ENCODE peak calls at places on chromosomes 5 and 9, in ten cellular contexts. One of them, this sample, is unnamed. For H3K9me3 and H3K4me1, the result is how much of the 10 kb centered on the place peaks cover.

GRCh38 chr5:131716650-131717049 is 80.2 kb downstream of the FNIP1 start:
- DNase-seq in IMR-90: no peak
- DNase-seq in DND-41: no peak
- DNase-seq in effector memory CD4-positive, alpha-beta T cell: no peak
- DNase-seq in HCT116: no peak
- DNase-seq in psoas muscle: no peak
- DNase-seq in lung: no peak
- DNase-seq in cardiac muscle cell: no peak
- DNase-seq in mucosa of descending colon: no peak
- DNase-seq in heart right ventricle: no peak
- DNase-seq in this sample: no peak

GRCh38 chr9:98285446-98285845 is 30.0 kb upstream of the TBC1D2 start:
- DNase-seq in IMR-90: no peak
- DNase-seq in DND-41: no peak
- DNase-seq in effector memory CD4-positive, alpha-beta T cell: no peak
- DNase-seq in HCT116: no peak
- DNase-seq in psoas muscle: no peak
- DNase-seq in lung: no peak
- DNase-seq in cardiac muscle cell: no peak
- DNase-seq in mucosa of descending colon: no peak
- DNase-seq in heart right ventricle: no peak
- DNase-seq in this sample: no peak

GRCh38 chr9:92294297-92294676 is 790 bp upstream of the IARS1 start:
- DNase-seq in IMR-90: peak
- DNase-seq in DND-41: peak
- DNase-seq in effector memory CD4-positive, alpha-beta T cell: no peak
- DNase-seq in HCT116: no peak
- DNase-seq in psoas muscle: no peak
- DNase-seq in lung: no peak
- DNase-seq in cardiac muscle cell: no peak
- DNase-seq in mucosa of descending colon: peak
- DNase-seq in heart right ventricle: no peak
- DNase-seq in this sample: peak

GRCh38 chr5:30764704-30765103 is 428.8 kb upstream of the CDH6 start:
- DNase-seq in IMR-90: peak
- DNase-seq in DND-41: no peak
- DNase-seq in effector memory CD4-positive, alpha-beta T cell: no peak
- DNase-seq in HCT116: no peak
- DNase-seq in psoas muscle: no peak
- DNase-seq in lung: no peak
- DNase-seq in cardiac muscle cell: no peak
- DNase-seq in mucosa of descending colon: no peak
- DNase-seq in heart right ventricle: no peak
- DNase-seq in this sample: no peak

GRCh38 chr9:100601216-100601615 is 23.3 kb downstream of the CAVIN4 start:
- DNase-seq in IMR-90: peak
- DNase-seq in DND-41: peak
- DNase-seq in effector memory CD4-positive, alpha-beta T cell: no peak
- DNase-seq in HCT116: peak
- DNase-seq in psoas muscle: no peak
- DNase-seq in lung: peak
- DNase-seq in cardiac muscle cell: peak
- DNase-seq in mucosa of descending colon: peak
- DNase-seq in heart right ventricle: no peak
- DNase-seq in this sample: peak

GRCh38 chr5:123089572-123089970 is 530 bp downstream of the PRDM6 start:
- DNase-seq in IMR-90: peak
- DNase-seq in DND-41: no peak
- DNase-seq in effector memory CD4-positive, alpha-beta T cell: no peak
- DNase-seq in HCT116: no peak
- DNase-seq in psoas muscle: peak
- DNase-seq in lung: no peak
- DNase-seq in cardiac muscle cell: peak
- DNase-seq in mucosa of descending colon: no peak
- DNase-seq in heart right ventricle: no peak
- DNase-seq in this sample: peak

GRCh38 chr9:102779341-102779740 is 215.8 kb upstream of the CYLC2 start:
- DNase-seq in IMR-90: no peak
- DNase-seq in DND-41: no peak
- DNase-seq in effector memory CD4-positive, alpha-beta T cell: no peak
- DNase-seq in HCT116: no peak
- DNase-seq in psoas muscle: no peak
- DNase-seq in lung: no peak
- DNase-seq in cardiac muscle cell: no peak
- DNase-seq in mucosa of descending colon: no peak
- DNase-seq in heart right ventricle: no peak
- DNase-seq in this sample: no peak

GRCh38 chr5:83467315-83468044 is 4.1 kb upstream of the VCAN start:
- DNase-seq in IMR-90: peak
- DNase-seq in DND-41: no peak
- DNase-seq in effector memory CD4-positive, alpha-beta T cell: no peak
- DNase-seq in HCT116: no peak
- DNase-seq in psoas muscle: peak
- DNase-seq in lung: no peak
- DNase-seq in cardiac muscle cell: no peak
- DNase-seq in mucosa of descending colon: peak
- DNase-seq in heart right ventricle: peak
- DNase-seq in this sample: no peak

DNA sequence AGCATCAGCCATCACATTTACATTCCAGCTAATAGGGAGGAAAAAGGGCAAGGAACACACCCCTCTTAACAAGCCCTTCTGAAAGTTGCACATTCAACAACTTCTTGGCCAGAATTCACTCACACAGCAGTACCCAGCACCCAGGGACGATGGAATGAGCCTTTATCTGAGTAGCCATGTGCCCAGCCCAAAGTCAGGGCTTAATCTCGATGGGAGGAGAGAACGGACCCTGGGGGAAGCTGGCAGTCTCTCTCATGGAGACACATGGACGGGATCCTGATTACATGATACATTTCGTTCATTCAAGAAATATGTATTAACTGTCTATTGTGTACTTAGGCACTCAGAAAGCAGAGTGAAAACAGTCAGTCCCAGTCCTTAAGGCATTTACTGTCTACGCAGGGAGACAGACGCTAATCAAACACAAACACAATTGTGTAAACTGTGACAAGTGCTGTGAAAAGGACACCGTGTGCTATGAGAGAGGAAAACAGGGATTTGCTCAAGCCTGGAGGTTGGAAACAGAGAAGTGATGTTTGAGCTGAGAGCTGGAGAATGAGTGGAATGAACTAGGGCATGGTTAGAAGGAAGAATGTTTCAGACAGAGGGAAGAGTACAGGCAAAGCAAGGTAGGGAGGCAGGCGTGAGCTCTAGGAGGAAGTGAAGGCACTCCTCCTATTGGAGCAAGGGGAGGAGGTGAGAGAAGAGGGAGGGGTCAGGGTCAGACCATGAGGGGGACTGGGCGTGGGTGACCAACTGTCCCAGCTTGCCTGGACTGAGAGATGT is 7.4 kb downstream of the OTULINL start:
- DNase-seq in IMR-90: no peak
- DNase-seq in DND-41: no peak
- DNase-seq in effector memory CD4-positive, alpha-beta T cell: no peak
- DNase-seq in HCT116: no peak
- DNase-seq in psoas muscle: no peak
- DNase-seq in lung: peak
- DNase-seq in cardiac muscle cell: no peak
- DNase-seq in mucosa of descending colon: no peak
- DNase-seq in heart right ventricle: no peak
- DNase-seq in this sample: no peak
- H3K9me3 ChIP-seq in IMR-90: under half
- H3K9me3 ChIP-seq in DND-41: under half
- H3K9me3 ChIP-seq in effector memory CD4-positive, alpha-beta T cell: under half
- H3K9me3 ChIP-seq in HCT116: under half
- H3K9me3 ChIP-seq in psoas muscle: under half
- H3K9me3 ChIP-seq in lung: under half
- H3K9me3 ChIP-seq in cardiac muscle cell: under half
- H3K9me3 ChIP-seq in mucosa of descending colon: under half
- H3K9me3 ChIP-seq in heart right ventricle: under half
- H3K9me3 ChIP-seq in this sample: under half

GRCh38 chr5:329106-329757 is 7.7 kb downstream of the AHRR start:
- DNase-seq in IMR-90: peak
- DNase-seq in DND-41: no peak
- DNase-seq in effector memory CD4-positive, alpha-beta T cell: no peak
- DNase-seq in HCT116: no peak
- DNase-seq in psoas muscle: no peak
- DNase-seq in lung: no peak
- DNase-seq in cardiac muscle cell: no peak
- DNase-seq in mucosa of descending colon: no peak
- DNase-seq in heart right ventricle: no peak
- DNase-seq in this sample: no peak

GRCh38 chr5:333945-334344 is 12.4 kb downstream of the AHRR start:
- DNase-seq in IMR-90: no peak
- DNase-seq in DND-41: no peak
- DNase-seq in effector memory CD4-positive, alpha-beta T cell: no peak
- DNase-seq in HCT116: no peak
- DNase-seq in psoas muscle: no peak
- DNase-seq in lung: no peak
- DNase-seq in cardiac muscle cell: no peak
- DNase-seq in mucosa of descending colon: no peak
- DNase-seq in heart right ventricle: no peak
- DNase-seq in this sample: no peak

GRCh38 chr5:326109-326508 is 4.6 kb downstream of the AHRR start:
- DNase-seq in IMR-90: no peak
- DNase-seq in DND-41: no peak
- DNase-seq in effector memory CD4-positive, alpha-beta T cell: no peak
- DNase-seq in HCT116: no peak
- DNase-seq in psoas muscle: no peak
- DNase-seq in lung: no peak
- DNase-seq in cardiac muscle cell: no peak
- DNase-seq in mucosa of descending colon: no peak
- DNase-seq in heart right ventricle: no peak
- DNase-seq in this sample: no peak

GRCh38 chr5:332843-333242 is 11.3 kb downstream of the AHRR start:
- DNase-seq in IMR-90: no peak
- DNase-seq in DND-41: no peak
- DNase-seq in effector memory CD4-positive, alpha-beta T cell: no peak
- DNase-seq in HCT116: no peak
- DNase-seq in psoas muscle: no peak
- DNase-seq in lung: no peak
- DNase-seq in cardiac muscle cell: no peak
- DNase-seq in mucosa of descending colon: no peak
- DNase-seq in heart right ventricle: no peak
- DNase-seq in this sample: no peak

GRCh38 chr5:329758-330149 is 8.2 kb downstream of the AHRR start:
- DNase-seq in IMR-90: no peak
- DNase-seq in DND-41: no peak
- DNase-seq in effector memory CD4-positive, alpha-beta T cell: no peak
- DNase-seq in HCT116: no peak
- DNase-seq in psoas muscle: no peak
- DNase-seq in lung: no peak
- DNase-seq in cardiac muscle cell: no peak
- DNase-seq in mucosa of descending colon: no peak
- DNase-seq in heart right ventricle: no peak
- DNase-seq in this sample: no peak
- H3K4me1 ChIP-seq in IMR-90: under half
- H3K4me1 ChIP-seq in DND-41: under half
- H3K4me1 ChIP-seq in effector memory CD4-positive, alpha-beta T cell: under half
- H3K4me1 ChIP-seq in HCT116: under half
- H3K4me1 ChIP-seq in psoas muscle: under half
- H3K4me1 ChIP-seq in lung: under half
- H3K4me1 ChIP-seq in cardiac muscle cell: under half
- H3K4me1 ChIP-seq in mucosa of descending colon: under half
- H3K4me1 ChIP-seq in heart right ventricle: under half
- H3K4me1 ChIP-seq in this sample: under half

GRCh38 chr5:112707187-112708179 is 30.2 kb upstream of the APC start:
- DNase-seq in IMR-90: peak
- DNase-seq in DND-41: peak
- DNase-seq in effector memory CD4-positive, alpha-beta T cell: peak
- DNase-seq in HCT116: peak
- DNase-seq in psoas muscle: peak
- DNase-seq in lung: peak
- DNase-seq in cardiac muscle cell: peak
- DNase-seq in mucosa of descending colon: peak
- DNase-seq in heart right ventricle: peak
- DNase-seq in this sample: peak

GRCh38 chr5:112706446-112707016 is 31.2 kb upstream of the APC start:
- DNase-seq in IMR-90: no peak
- DNase-seq in DND-41: no peak
- DNase-seq in effector memory CD4-positive, alpha-beta T cell: no peak
- DNase-seq in HCT116: no peak
- DNase-seq in psoas muscle: no peak
- DNase-seq in lung: no peak
- DNase-seq in cardiac muscle cell: no peak
- DNase-seq in mucosa of descending colon: no peak
- DNase-seq in heart right ventricle: no peak
- DNase-seq in this sample: no peak

GRCh38 chr5:112710896-112711295 is 26.8 kb upstream of the APC start:
- DNase-seq in IMR-90: no peak
- DNase-seq in DND-41: no peak
- DNase-seq in effector memory CD4-positive, alpha-beta T cell: no peak
- DNase-seq in HCT116: no peak
- DNase-seq in psoas muscle: no peak
- DNase-seq in lung: no peak
- DNase-seq in cardiac muscle cell: no peak
- DNase-seq in mucosa of descending colon: no peak
- DNase-seq in heart right ventricle: no peak
- DNase-seq in this sample: no peak

GRCh38 chr5:112711436-112711835 is 26.2 kb upstream of the APC start:
- DNase-seq in IMR-90: no peak
- DNase-seq in DND-41: no peak
- DNase-seq in effector memory CD4-positive, alpha-beta T cell: no peak
- DNase-seq in HCT116: no peak
- DNase-seq in psoas muscle: no peak
- DNase-seq in lung: no peak
- DNase-seq in cardiac muscle cell: no peak
- DNase-seq in mucosa of descending colon: no peak
- DNase-seq in heart right ventricle: no peak
- DNase-seq in this sample: no peak

GRCh38 chr5:112709416-112709815 is 28.3 kb upstream of the APC start:
- DNase-seq in IMR-90: no peak
- DNase-seq in DND-41: no peak
- DNase-seq in effector memory CD4-positive, alpha-beta T cell: no peak
- DNase-seq in HCT116: no peak
- DNase-seq in psoas muscle: no peak
- DNase-seq in lung: no peak
- DNase-seq in cardiac muscle cell: no peak
- DNase-seq in mucosa of descending colon: no peak
- DNase-seq in heart right ventricle: no peak
- DNase-seq in this sample: no peak
- H3K9me3 ChIP-seq in IMR-90: under half
- H3K9me3 ChIP-seq in DND-41: under half
- H3K9me3 ChIP-seq in effector memory CD4-positive, alpha-beta T cell: under half
- H3K9me3 ChIP-seq in HCT116: under half
- H3K9me3 ChIP-seq in psoas muscle: under half
- H3K9me3 ChIP-seq in lung: under half
- H3K9me3 ChIP-seq in cardiac muscle cell: under half
- H3K9me3 ChIP-seq in mucosa of descending colon: under half
- H3K9me3 ChIP-seq in heart right ventricle: under half
- H3K9me3 ChIP-seq in this sample: under half

GRCh38 chr9:95023217-95024003 is 294.1 kb downstream of the FANCC start:
- DNase-seq in IMR-90: peak
- DNase-seq in DND-41: no peak
- DNase-seq in effector memory CD4-positive, alpha-beta T cell: no peak
- DNase-seq in HCT116: peak
- DNase-seq in psoas muscle: no peak
- DNase-seq in lung: no peak
- DNase-seq in cardiac muscle cell: no peak
- DNase-seq in mucosa of descending colon: no peak
- DNase-seq in heart right ventricle: peak
- DNase-seq in this sample: no peak

GRCh38 chr9:95024097-95024671 is 293.3 kb downstream of the FANCC start:
- DNase-seq in IMR-90: no peak
- DNase-seq in DND-41: no peak
- DNase-seq in effector memory CD4-positive, alpha-beta T cell: no peak
- DNase-seq in HCT116: no peak
- DNase-seq in psoas muscle: peak
- DNase-seq in lung: no peak
- DNase-seq in cardiac muscle cell: no peak
- DNase-seq in mucosa of descending colon: no peak
- DNase-seq in heart right ventricle: peak
- DNase-seq in this sample: no peak

GRCh38 chr9:95027914-95028854 is 289.3 kb downstream of the FANCC start:
- DNase-seq in IMR-90: no peak
- DNase-seq in DND-41: no peak
- DNase-seq in effector memory CD4-positive, alpha-beta T cell: no peak
- DNase-seq in HCT116: no peak
- DNase-seq in psoas muscle: no peak
- DNase-seq in lung: no peak
- DNase-seq in cardiac muscle cell: no peak
- DNase-seq in mucosa of descending colon: no peak
- DNase-seq in heart right ventricle: no peak
- DNase-seq in this sample: no peak

GRCh38 chr9:95028855-95029219 is 288.7 kb downstream of the FANCC start:
- DNase-seq in IMR-90: no peak
- DNase-seq in DND-41: no peak
- DNase-seq in effector memory CD4-positive, alpha-beta T cell: no peak
- DNase-seq in HCT116: no peak
- DNase-seq in psoas muscle: no peak
- DNase-seq in lung: no peak
- DNase-seq in cardiac muscle cell: no peak
- DNase-seq in mucosa of descending colon: no peak
- DNase-seq in heart right ventricle: no peak
- DNase-seq in this sample: no peak

GRCh38 chr9:95025213-95026170 is 292.0 kb downstream of the FANCC start:
- DNase-seq in IMR-90: peak
- DNase-seq in DND-41: no peak
- DNase-seq in effector memory CD4-positive, alpha-beta T cell: no peak
- DNase-seq in HCT116: no peak
- DNase-seq in psoas muscle: peak
- DNase-seq in lung: peak
- DNase-seq in cardiac muscle cell: peak
- DNase-seq in mucosa of descending colon: peak
- DNase-seq in heart right ventricle: peak
- DNase-seq in this sample: peak
- H3K4me1 ChIP-seq in IMR-90: under half
- H3K4me1 ChIP-seq in DND-41: under half
- H3K4me1 ChIP-seq in effector memory CD4-positive, alpha-beta T cell: under half
- H3K4me1 ChIP-seq in HCT116: under half
- H3K4me1 ChIP-seq in psoas muscle: half or more
- H3K4me1 ChIP-seq in lung: under half
- H3K4me1 ChIP-seq in cardiac muscle cell: under half
- H3K4me1 ChIP-seq in mucosa of descending colon: under half
- H3K4me1 ChIP-seq in heart right ventricle: half or more
- H3K4me1 ChIP-seq in this sample: under half